ENCODE peak calls at places on chromosomes 4 and X, in four cellular contexts. L is AG10803, U is fibroblast of pulmonary artery, E is DND-41. B is an unnamed sample.

GRCh38 chr4:154732669-154733068 is 11.1 kb upstream of the LRAT start:
- DNase-seq in E (no peak), L (no peak), U (no peak), B (no peak)

GRCh38 chr4:160809576-160809975 is 1354.2 kb downstream of the FSTL5 start:
- DNase-seq in L (no peak), U (no peak), E (no peak), B (no peak)

GRCh38 chrX:22122510-22122909 is 90.4 kb downstream of the PHEX start:
- DNase-seq in L (peak; percentile 89), E (no peak), U (peak; percentile 60), B (no peak)

GRCh38 chrX:155070663-155070974 is 317 bp downstream of the CMC4 start:
- DNase-seq in U (no peak), L (no peak), E (no peak), B (no peak)

GRCh38 chr4:152724494-152724893 is 44.7 kb upstream of the TMEM154 start:
- DNase-seq in U (no peak), E (no peak), L (no peak), B (no peak)

GRCh38 chr4:69656653-69657158 is 3.7 kb upstream of the UGT2A1 start:
- DNase-seq in L (no peak), E (no peak), U (no peak), B (no peak)

GRCh38 chr4:137065306-137065705 is 467.0 kb downstream of the PCDH18 start:
- DNase-seq in U (peak; percentile 30), L (peak; percentile 11), E (no peak), B (no peak)

GRCh38 chr4:80336582-80336981 is 1.1 kb downstream of the CFAP299 start:
- DNase-seq in E (no peak), L (peak; percentile 25), U (peak; percentile 53), B (no peak)

GRCh38 chrX:22095306-22095705 is 63.2 kb downstream of the PHEX start:
- DNase-seq in L (peak; percentile 70), E (no peak), U (peak; percentile 63), B (no peak)

GRCh38 chr4:829761-830655 is 4.1 kb upstream of the CPLX1 start:
- DNase-seq in L (no peak), U (no peak), E (no peak), B (no peak)

GRCh38 chrX:40573763-40574162 is 7.0 kb upstream of the ATP6AP2 start:
- DNase-seq in E (peak; percentile 35), L (peak; percentile 3), U (peak; percentile 17), B (peak; percentile 39)

GRCh38 chrX:123629502-123629901 is 103.3 kb downstream of the THOC2 start:
- DNase-seq in U (no peak), E (no peak), L (no peak), B (no peak)

GRCh38 chr4:53656421-53656981 is 65.2 kb upstream of the LNX1 start:
- DNase-seq in U (peak; percentile 71), L (peak; percentile 85), E (no peak), B (no peak)

GRCh38 chrX:133335027-133335426 is 80.3 kb downstream of the GPC4 start:
- DNase-seq in L (peak; percentile 28), U (peak; percentile 32), E (peak; percentile 43), B (peak; percentile 11)

GRCh38 chrX:41737065-41737464 is 13.1 kb downstream of the GPR82 start:
- DNase-seq in E (no peak), L (no peak), U (no peak), B (peak; percentile 73)

GRCh38 chr4:5706486-5707290 is 1.7 kb downstream of the EVC2 start:
- DNase-seq in U (no peak), L (no peak), E (no peak), B (no peak)

GRCh38 chr4:110900206-110900769 is 277.4 kb upstream of the PITX2 start:
- DNase-seq in E (no peak), L (peak; percentile 25), U (no peak), B (no peak)

GRCh38 chr4:66577922-66578321 is 907.6 kb upstream of the EPHA5 start:
- DNase-seq in U (no peak), L (no peak), E (no peak), B (no peak)

GRCh38 chrX:9530848-9531274 is 66.0 kb downstream of the TBL1X start:
- DNase-seq in U (peak; percentile 93), E (peak; percentile 73), L (peak; percentile 92), B (peak; percentile 79)

GRCh38 chr4:113784497-113785254 is 23.1 kb upstream of the CAMK2D start:
- DNase-seq in U (peak; percentile 98), L (peak; percentile 97), E (no peak), B (no peak)

GRCh38 chr4:151783867-151784266 is 23.1 kb upstream of the GATB start:
- DNase-seq in U (no peak), L (no peak), E (no peak), B (no peak)

GRCh38 chr4:145044341-145044740 is 53.7 kb downstream of the ANAPC10 start:
- DNase-seq in E (no peak), U (no peak), L (peak; percentile 3), B (no peak)

GRCh38 chr4:38612996-38613395 is 51.0 kb upstream of the KLF3 start:
- DNase-seq in L (no peak), U (peak; percentile 35), E (no peak), B (no peak)

GRCh38 chr4:138449938-138450337 is 207.8 kb upstream of the SLC7A11 start:
- DNase-seq in L (no peak), U (peak; percentile 7), E (no peak), B (no peak)

GRCh38 chr4:139872274-139872673 is 206.7 kb downstream of the MGST2 start:
- DNase-seq in L (peak; percentile 94), U (peak; percentile 96), E (no peak), B (no peak)

GRCh38 chr4:176406297-176406696 is 86.5 kb downstream of the SPCS3 start:
- DNase-seq in U (no peak), L (no peak), E (no peak), B (no peak)

GRCh38 chrX:70434914-70435586 is 9.6 kb upstream of the DLG3 start:
- DNase-seq in L (peak; percentile 16), U (peak; percentile 26), E (no peak), B (peak; percentile 43)

GRCh38 chr4:76874176-76874575 is 23.8 kb downstream of the SOWAHB start:
- DNase-seq in L (no peak), U (no peak), E (no peak), B (no peak)

GRCh38 chr4:7752649-7753048 is 187.0 kb downstream of the AFAP1 start:
- DNase-seq in E (no peak), U (no peak), L (no peak), B (no peak)

GRCh38 chr4:571838-572572 is 4.1 kb downstream of the TMEM271 start:
- DNase-seq in U (no peak), L (no peak), E (no peak), B (no peak)

GRCh38 chr4:51907001-51907669 is 64.2 kb downstream of the DCUN1D4 start:
- DNase-seq in L (no peak), U (no peak), E (no peak), B (no peak)

GRCh38 chr4:141654098-141654497 is 17.7 kb downstream of the IL15 start:
- DNase-seq in L (no peak), U (peak; percentile 90), E (no peak), B (no peak)

GRCh38 chrX:53357799-53358530 is 64.5 kb downstream of the SMC1A start:
- DNase-seq in L (peak; percentile 44), E (no peak), U (peak; percentile 64), B (no peak)

GRCh38 chrX:77572322-77572721 is 125.1 kb downstream of the FGF16 start:
- DNase-seq in E (no peak), L (peak; percentile 0), U (peak; percentile 3), B (no peak)

GRCh38 chrX:17547658-17548057 is 172.7 kb downstream of the NHS start:
- DNase-seq in L (peak; percentile 77), U (peak; percentile 83), E (no peak), B (no peak)

GRCh38 chr4:23932186-23932585 is 42.3 kb upstream of the PPARGC1A start:
- DNase-seq in L (no peak), U (no peak), E (no peak), B (no peak)

GRCh38 chr4:23934223-23934622 is 44.4 kb upstream of the PPARGC1A start:
- DNase-seq in U (no peak), E (no peak), L (no peak), B (no peak)

GRCh38 chr4:23934915-23935314 is 45.1 kb upstream of the PPARGC1A start:
- DNase-seq in U (peak; percentile 87), E (no peak), L (peak; percentile 96), B (no peak)

GRCh38 chr4:23931489-23931830 is 41.6 kb upstream of the PPARGC1A start:
- DNase-seq in U (no peak), E (no peak), L (no peak), B (no peak)

GRCh38 chr4:23932935-23933334 is 43.1 kb upstream of the PPARGC1A start:
- DNase-seq in E (no peak), L (peak; percentile 62), U (peak; percentile 27), B (no peak)
- TF ChIP-seq CTCF in E (no peak), L (peak; percentile 61), U (peak; percentile 26), B (no peak)

GRCh38 chrX:103629295-103630170 is 758 bp downstream of the TCEAL1 start:
- DNase-seq in U (peak; percentile 64), L (peak; percentile 66), E (peak; percentile 52), B (peak; percentile 29)
- TF ChIP-seq CTCF in U (peak; percentile 52), L (peak; percentile 63), E (peak; percentile 41), B (no peak)

DNA sequence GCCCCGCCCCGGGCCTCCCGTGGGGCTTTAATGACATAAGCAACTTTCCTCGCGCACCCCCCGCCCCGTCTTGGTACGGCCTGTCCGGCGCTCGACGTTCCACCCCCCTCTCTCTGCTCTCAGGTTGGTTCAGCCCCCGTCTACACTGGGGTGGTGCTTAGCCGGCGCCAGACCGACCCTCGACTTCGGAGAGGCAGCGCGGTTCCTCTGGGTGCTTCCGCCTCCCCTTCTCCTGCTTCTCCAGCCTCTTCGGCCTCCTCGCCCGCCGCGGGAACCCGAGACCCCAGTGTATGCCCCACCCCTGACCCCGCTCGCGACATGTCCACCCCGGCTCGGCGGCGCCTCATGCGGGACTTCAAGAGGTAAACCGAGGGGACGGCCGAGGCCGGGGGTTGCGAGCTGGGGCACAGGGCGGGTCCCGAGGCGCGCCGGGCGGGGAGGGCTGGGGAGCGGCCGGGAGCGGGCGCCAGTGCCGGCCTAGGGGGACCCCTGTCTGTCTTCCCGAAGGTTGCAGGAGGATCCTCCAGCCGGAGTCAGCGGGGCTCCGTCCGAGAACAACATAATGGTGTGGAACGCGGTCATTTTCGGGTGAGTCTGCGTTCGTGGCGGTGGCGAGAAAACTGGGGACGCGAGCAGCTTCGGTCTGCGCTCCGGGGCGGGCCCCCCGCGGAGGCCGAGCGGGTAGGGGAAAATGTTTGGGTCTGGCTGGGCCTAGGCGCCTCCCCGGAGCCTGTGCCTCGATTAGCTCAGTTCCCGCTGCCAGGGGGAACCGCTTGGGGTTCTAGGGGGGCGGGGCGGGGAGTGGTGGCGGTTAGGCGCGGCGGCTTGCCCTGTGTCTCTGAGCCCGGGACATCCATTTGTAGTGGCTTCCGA is at the start of gene UBE2A:
- DNase-seq in L (peak; percentile 93), U (peak; percentile 93), E (peak; percentile 92), B (peak; percentile 92)
- TF ChIP-seq CTCF in L (peak; percentile 30), U (peak; percentile 15), E (peak; percentile 22), B (peak; percentile 15)

GRCh38 chrX:153578200-153578835 is 20.6 kb downstream of the CCNQ start:
- DNase-seq in L (no peak), U (no peak), E (no peak), B (no peak)
- TF ChIP-seq CTCF in L (no peak), U (no peak), E (no peak), B (no peak)